ENCODE peak calls at places on chromosomes 3 and 15, in four cellular contexts. Z, S, U and H are unnamed samples.

GRCh38 chr3:50388021-50388719 is 28.8 kb upstream of the TMEM115 start:
- DNase-seq in Z (no peak), S (no peak), U (no peak), H (no peak)

GRCh38 chr15:81091889-81092558 is 42.0 kb upstream of the CFAP161 start:
- DNase-seq in Z (no peak), S (no peak), U (no peak), H (no peak)

GRCh38 chr3:57556459-57557087 is 499 bp downstream of the PDE12 start:
- DNase-seq in Z (peak; percentile 12), S (no peak), U (no peak), H (no peak)

GRCh38 chr3:172270767-172271166 is 177.5 kb downstream of the GHSR start:
- DNase-seq in Z (no peak), S (no peak), U (no peak), H (no peak)

GRCh38 chr15:51114437-51115119 is 19.9 kb upstream of the TNFAIP8L3 start:
- DNase-seq in Z (no peak), S (no peak), U (no peak), H (no peak)

GRCh38 chr3:113174806-113175490 is 36.4 kb upstream of the BOC start:
- DNase-seq in Z (no peak), S (no peak), U (no peak), H (no peak)

GRCh38 chr3:72618739-72619138 is 229.5 kb downstream of the SHQ1 start:
- DNase-seq in Z (no peak), S (no peak), U (no peak), H (no peak)

GRCh38 chr15:78322724-78323395 is 17.3 kb upstream of the CRABP1 start:
- DNase-seq in Z (no peak), S (no peak), U (no peak), H (no peak)

GRCh38 chr15:68646751-68647150 is 68.0 kb downstream of the CORO2B start:
- DNase-seq in Z (no peak), S (no peak), U (no peak), H (no peak)

GRCh38 chr3:58492385-58492970 is 582 bp downstream of the KCTD6 start:
- DNase-seq in Z (peak; percentile 8), S (no peak), U (peak; percentile 35), H (no peak)

GRCh38 chr3:197802505-197803459 is 11.7 kb downstream of the LRCH3 start:
- DNase-seq in Z (no peak), S (no peak), U (no peak), H (no peak)

GRCh38 chr3:110940074-110940473 is 131.5 kb upstream of the NECTIN3 start:
- DNase-seq in Z (no peak), S (no peak), U (no peak), H (no peak)

GRCh38 chr3:28050895-28051294 is 190.5 kb upstream of the CMC1 start:
- DNase-seq in Z (no peak), S (no peak), U (no peak), H (no peak)

GRCh38 chr3:19347701-19348100 is 199.4 kb downstream of the KCNH8 start:
- DNase-seq in Z (no peak), S (no peak), U (no peak), H (no peak)

GRCh38 chr3:161372321-161373260 is 1.3 kb upstream of the SPTSSB start:
- DNase-seq in Z (no peak), S (no peak), U (peak; percentile 32), H (no peak)

GRCh38 chr3:63753567-63753966 is 65.5 kb upstream of the C3orf49 start:
- DNase-seq in Z (no peak), S (no peak), U (no peak), H (no peak)

GRCh38 chr3:42490243-42490642 is 12.2 kb upstream of the VIPR1 start:
- DNase-seq in Z (no peak), S (no peak), U (peak; percentile 96), H (no peak)

GRCh38 chr3:138148503-138148902 is 16.3 kb upstream of the A4GNT start:
- DNase-seq in Z (no peak), S (no peak), U (no peak), H (no peak)

GRCh38 chr3:61894988-61895935 is 333.9 kb downstream of the PTPRG start:
- DNase-seq in Z (no peak), S (peak; percentile 77), U (peak; percentile 72), H (peak; percentile 46)

GRCh38 chr3:184368116-184368803 is 6.8 kb downstream of the POLR2H start:
- DNase-seq in Z (no peak), S (no peak), U (no peak), H (no peak)

GRCh38 chr3:63946753-63947152 is 34.6 kb upstream of the SCAANT1 start:
- DNase-seq in Z (no peak), S (no peak), U (no peak), H (no peak)

GRCh38 chr3:47130557-47130956 is 33.4 kb downstream of the SETD2 start:
- DNase-seq in Z (no peak), S (no peak), U (no peak), H (no peak)

GRCh38 chr3:152539191-152539764 is 270.5 kb downstream of the MBNL1 start:
- DNase-seq in Z (no peak), S (no peak), U (no peak), H (no peak)

GRCh38 chr3:185094691-185095090 is 58.2 kb downstream of the C3orf70 start:
- DNase-seq in Z (no peak), S (no peak), U (no peak), H (no peak)

GRCh38 chr3:129505341-129505740 is 23.1 kb upstream of the RHO start:
- DNase-seq in Z (no peak), S (no peak), U (no peak), H (no peak)

GRCh38 chr15:89837134-89837829 is 22.6 kb upstream of the ANPEP start:
- DNase-seq in Z (no peak), S (no peak), U (no peak), H (no peak)

GRCh38 chr15:89429023-89429422 is 67.4 kb downstream of the RHCG start:
- DNase-seq in Z (no peak), S (no peak), U (no peak), H (no peak)

GRCh38 chr3:46293991-46294833 is 52.0 kb downstream of the CCR3 start:
- DNase-seq in Z (no peak), S (no peak), U (no peak), H (no peak)

GRCh38 chr3:139533781-139534443 is 5.6 kb downstream of the RBP1 start:
- DNase-seq in Z (no peak), S (no peak), U (no peak), H (no peak)